ENCODE peak calls at places on chromosomes 3 and 15, in six cellular contexts. C is mammary epithelial cell, J is nucleus accumbens, N is H54, D is tibial nerve, F is upper lobe of right lung. I is an unnamed sample.

GRCh38 chr15:57509965-57510364 is 81.7 kb upstream of the MYZAP start:
- DNase-seq in C (no peak), J (no peak), N (no peak), D (no peak), F (no peak), I (peak)

GRCh38 chr3:52983336-52983807 is 62.5 kb downstream of the SFMBT1 start:
- DNase-seq in C (no peak), J (no peak), N (no peak), D (peak), F (no peak), I (no peak)

GRCh38 chr3:11305509-11305908 is 33.3 kb downstream of the ATG7 start:
- DNase-seq in C (peak), J (no peak), N (no peak), D (no peak), F (no peak), I (no peak)

GRCh38 chr3:100125539-100125938 is 11.2 kb upstream of the FILIP1L start:
- DNase-seq in C (no peak), J (no peak), N (no peak), D (no peak), F (no peak), I (no peak)

GRCh38 chr3:57982561-57983243 is 25.5 kb upstream of the FLNB start:
- DNase-seq in C (no peak), J (no peak), N (no peak), D (no peak), F (no peak), I (no peak)

GRCh38 chr3:62335196-62335595 is 38.2 kb downstream of the FEZF2 start:
- DNase-seq in C (no peak), J (no peak), N (no peak), D (no peak), F (no peak), I (no peak)

GRCh38 chr3:158443632-158444031 is 127.4 kb upstream of the MLF1 start:
- DNase-seq in C (no peak), J (no peak), N (no peak), D (no peak), F (no peak), I (no peak)

GRCh38 chr3:131053021-131053420 is 26.3 kb downstream of the NEK11 start:
- DNase-seq in C (no peak), J (no peak), N (no peak), D (no peak), F (no peak), I (no peak)

GRCh38 chr15:45384700-45385099 is 6.4 kb upstream of the GATM start:
- DNase-seq in C (no peak), J (no peak), N (no peak), D (no peak), F (no peak), I (no peak)

GRCh38 chr3:172595648-172596393 is 72.6 kb upstream of the TNFSF10 start:
- DNase-seq in C (peak), J (no peak), N (no peak), D (peak), F (no peak), I (peak)

GRCh38 chr3:77536038-77536775 is 496.3 kb downstream of the ROBO2 start:
- DNase-seq in C (peak), J (no peak), N (no peak), D (no peak), F (no peak), I (peak)

GRCh38 chr3:184781801-184782200 is 30.2 kb upstream of the VPS8 start:
- DNase-seq in C (no peak), J (no peak), N (no peak), D (no peak), F (no peak), I (no peak)

GRCh38 chr15:40894689-40895308 is 549 bp downstream of the VPS18 start:
- DNase-seq in C (peak), J (no peak), N (peak), D (peak), F (peak), I (peak)

GRCh38 chr15:38440353-38441129 is 13.4 kb upstream of the FAM98B start:
- DNase-seq in C (peak), J (no peak), N (no peak), D (peak), F (no peak), I (peak)

GRCh38 chr3:40770046-40770445 is 245.3 kb downstream of the ZNF621 start:
- DNase-seq in C (no peak), J (no peak), N (no peak), D (no peak), F (no peak), I (no peak)

GRCh38 chr3:139260041-139260486 is 83.8 kb upstream of the MRPS22 start:
- DNase-seq in C (no peak), J (no peak), N (no peak), D (no peak), F (no peak), I (no peak)

GRCh38 chr3:188608401-188608800 is 454.4 kb downstream of the LPP start:
- DNase-seq in C (no peak), J (no peak), N (no peak), D (no peak), F (no peak), I (no peak)

GRCh38 chr3:36461588-36461987 is 81.3 kb downstream of the STAC start:
- DNase-seq in C (peak), J (no peak), N (no peak), D (no peak), F (no peak), I (no peak)

GRCh38 chr3:175778994-175779393 is 919.9 kb downstream of the NAALADL2 start:
- DNase-seq in C (no peak), J (no peak), N (no peak), D (no peak), F (no peak), I (no peak)

I was measured in foreskin keratinocyte.